ENCODE peak calls at places on chromosomes 4 and X, in five cellular contexts. A, Y, R, Z and K are unnamed samples.
A peak's percentile ranks its signal among the peaks of the same experiment; 100 is the strongest.

GRCh38 chrX:120514236-120514635 is 45.1 kb upstream of the LAMP2 start:
- DNase-seq in A (no peak), Y (peak; percentile 22), R (peak; percentile 29), Z (peak; percentile 13), K (peak; percentile 23)

GRCh38 chr4:47837582-47838294 is at the start of gene CORIN:
- DNase-seq in A (no peak), Y (no peak), R (no peak), Z (no peak), K (no peak)

GRCh38 chr4:107519057-107519456 is 201.0 kb downstream of the PAPSS1 start:
- DNase-seq in A (no peak), Y (peak; percentile 50), R (peak; percentile 40), Z (no peak), K (peak; percentile 42)

GRCh38 chrX:153371256-153371655 is 29.9 kb downstream of the PNMA6E start:
- DNase-seq in A (no peak), Y (peak; percentile 49), R (no peak), Z (peak; percentile 91), K (no peak)

GRCh38 chrX:151713859-151714258 is 2.0 kb upstream of the FATE1 start:
- DNase-seq in A (no peak), Y (no peak), R (peak; percentile 5), Z (peak; percentile 41), K (no peak)

GRCh38 chr4:123535037-123535748 is 138.6 kb downstream of the SPRY1 start:
- DNase-seq in A (no peak), Y (no peak), R (no peak), Z (no peak), K (no peak)

GRCh38 chrX:122703762-122704161 is 480.3 kb upstream of the GRIA3 start:
- DNase-seq in A (no peak), Y (peak; percentile 0), R (no peak), Z (no peak), K (no peak)

GRCh38 chr4:174252412-174252811 is 31.1 kb downstream of the FBXO8 start:
- DNase-seq in A (no peak), Y (no peak), R (no peak), Z (no peak), K (no peak)

GRCh38 chr4:70703695-70704332 is 15.5 kb downstream of the UTP3 start:
- DNase-seq in A (no peak), Y (peak; percentile 54), R (no peak), Z (peak; percentile 24), K (peak; percentile 97)

GRCh38 chr4:1749370-1749769 is 28.0 kb downstream of the TACC3 start:
- DNase-seq in A (no peak), Y (no peak), R (no peak), Z (no peak), K (no peak)

GRCh38 chr4:66023061-66023460 is 352.8 kb upstream of the EPHA5 start:
- DNase-seq in A (no peak), Y (peak; percentile 20), R (no peak), Z (no peak), K (no peak)

GRCh38 chrX:35800479-35800878 is 2.3 kb downstream of the MAGEB16 start:
- DNase-seq in A (no peak), Y (no peak), R (no peak), Z (no peak), K (no peak)

GRCh38 chr4:1644906-1645657 is 39.0 kb downstream of the FAM53A start:
- DNase-seq in A (no peak), Y (peak; percentile 18), R (no peak), Z (no peak), K (peak; percentile 23)

GRCh38 chr4:180028682-180029081 is 2214.5 kb upstream of the TENM3 start:
- DNase-seq in A (no peak), Y (peak; percentile 26), R (peak; percentile 11), Z (peak; percentile 49), K (peak; percentile 14)

GRCh38 chr4:83334425-83335241 is at the start of gene HPSE:
- DNase-seq in A (peak; percentile 17), Y (peak; percentile 45), R (peak; percentile 77), Z (peak; percentile 73), K (peak; percentile 72)

GRCh38 chrX:14038375-14039077 is 8.8 kb upstream of the GEMIN8 start:
- DNase-seq in A (no peak), Y (no peak), R (peak; percentile 46), Z (no peak), K (no peak)

GRCh38 chrX:76427560-76428242 is at the start of gene MAGEE1:
- DNase-seq in A (peak; percentile 52), Y (peak; percentile 66), R (peak; percentile 40), Z (peak; percentile 44), K (peak; percentile 59)

GRCh38 chrX:43836435-43837184 is 45.6 kb downstream of the MAOB start:
- DNase-seq in A (no peak), Y (peak; percentile 33), R (peak; percentile 40), Z (peak; percentile 4), K (peak; percentile 35)

GRCh38 chrX:80021611-80022010 is 7.1 kb downstream of the TBX22 start:
- DNase-seq in A (no peak), Y (no peak), R (no peak), Z (no peak), K (no peak)

GRCh38 chrX:11196476-11196875 is 85.3 kb downstream of the HCCS start:
- DNase-seq in A (no peak), Y (no peak), R (no peak), Z (no peak), K (no peak)

GRCh38 chrX:116499780-116500179 is 37.0 kb upstream of the CT83 start:
- DNase-seq in A (no peak), Y (no peak), R (no peak), Z (peak; percentile 30), K (peak; percentile 75)

GRCh38 chrX:34656467-34656841 is 631 bp downstream of the TMEM47 start:
- DNase-seq in A (no peak), Y (no peak), R (no peak), Z (no peak), K (no peak)

GRCh38 chr4:71344067-71344466 is 5.2 kb downstream of the SLC4A4 start:
- DNase-seq in A (no peak), Y (no peak), R (no peak), Z (no peak), K (no peak)

GRCh38 chr4:53490965-53491622 is 100.2 kb downstream of the LNX1 start:
- DNase-seq in A (no peak), Y (peak; percentile 83), R (peak; percentile 89), Z (peak; percentile 77), K (peak; percentile 79)

GRCh38 chr4:186887211-186887785 is 163.6 kb upstream of the FAT1 start:
- DNase-seq in A (no peak), Y (no peak), R (no peak), Z (no peak), K (peak; percentile 66)

GRCh38 chr4:89111833-89112563 is 665 bp downstream of the TIGD2 start:
- DNase-seq in A (no peak), Y (peak; percentile 68), R (no peak), Z (peak; percentile 79), K (peak; percentile 91)

GRCh38 chrX:46500054-46500453 is 45.2 kb downstream of the ZNF674 start:
- DNase-seq in A (no peak), Y (peak; percentile 2), R (no peak), Z (no peak), K (peak; percentile 1)

GRCh38 chrX:78063687-78064086 is 40.4 kb upstream of the PGK1 start:
- DNase-seq in A (no peak), Y (no peak), R (no peak), Z (no peak), K (no peak)

GRCh38 chr4:87862236-87862635 is 29.5 kb downstream of the MEPE start:
- DNase-seq in A (no peak), Y (no peak), R (no peak), Z (no peak), K (no peak)

GRCh38 chr4:159281781-159282180 is 178.9 kb downstream of the RAPGEF2 start:
- DNase-seq in A (no peak), Y (no peak), R (no peak), Z (no peak), K (no peak)

GRCh38 chr4:7430368-7430964 is 4.3 kb downstream of the PSAPL1 start:
- DNase-seq in A (no peak), Y (no peak), R (no peak), Z (no peak), K (no peak)

GRCh38 chrX:97238632-97239031 is 354.9 kb downstream of the RPA4 start:
- DNase-seq in A (no peak), Y (peak; percentile 65), R (no peak), Z (no peak), K (peak; percentile 56)